ENCODE peak calls at places on chromosomes 3 and 15, in seven cellular contexts. I is endothelial cell, M is upper lobe of left lung, V is breast epithelium, Y is astrocyte of the spinal cord, G is natural killer cell, J is DND-41. E is an unnamed sample.

GRCh38 chr3:14415501-14415900 is 13.1 kb downstream of the SLC6A6 start:
- DNase-seq in G (no peak), V (no peak), J (no peak), I (no peak), M (no peak), Y (no peak), E (no peak)

GRCh38 chr15:61831505-61831921 is 228.7 kb downstream of the VPS13C start:
- DNase-seq in V (peak), I (no peak), Y (no peak), M (peak), G (no peak), J (no peak), E (no peak)

GRCh38 chr15:66655997-66656396 is 46.0 kb upstream of the SMAD6 start:
- DNase-seq in Y (no peak), V (no peak), M (no peak), J (no peak), I (no peak), G (no peak), E (no peak)

GRCh38 chr3:166582231-166582630 is 745.0 kb upstream of the BCHE start:
- DNase-seq in I (no peak), M (no peak), G (no peak), Y (peak), V (no peak), J (no peak), E (no peak)

GRCh38 chr3:54826255-54826691 is 101.6 kb downstream of the LRTM1 start:
- DNase-seq in Y (peak), I (no peak), V (no peak), M (no peak), G (no peak), J (no peak), E (no peak)

GRCh38 chr3:105277656-105278055 is 89.1 kb upstream of the ALCAM start:
- DNase-seq in G (no peak), J (no peak), V (no peak), M (no peak), Y (peak), I (no peak), E (no peak)

GRCh38 chr3:54999159-54999558 is 71.3 kb upstream of the LRTM1 start:
- DNase-seq in I (peak), V (no peak), G (no peak), J (no peak), M (no peak), Y (peak), E (no peak)

GRCh38 chr3:39982665-39983357 is 173.4 kb downstream of the MYRIP start:
- DNase-seq in Y (no peak), M (no peak), J (no peak), G (no peak), V (no peak), I (no peak), E (no peak)

GRCh38 chr15:38062679-38063078 is 128.2 kb downstream of the TMCO5A start:
- DNase-seq in Y (no peak), G (no peak), V (no peak), M (no peak), J (no peak), I (no peak), E (no peak)

GRCh38 chr15:40420071-40420713 is 14.6 kb downstream of the IVD start:
- DNase-seq in G (no peak), V (no peak), I (no peak), J (no peak), M (peak), Y (no peak), E (no peak)

GRCh38 chr15:57506422-57506821 is 85.3 kb upstream of the MYZAP start:
- DNase-seq in G (no peak), Y (no peak), J (no peak), V (no peak), M (no peak), I (no peak), E (no peak)

GRCh38 chr15:67176195-67176971 is 78.1 kb downstream of the AAGAB start:
- DNase-seq in G (no peak), M (no peak), I (no peak), Y (no peak), V (no peak), J (no peak), E (no peak)

GRCh38 chr15:79430901-79431635 is 1.1 kb upstream of the MINAR1 start:
- DNase-seq in G (no peak), I (no peak), V (no peak), Y (no peak), M (no peak), J (no peak), E (no peak)

GRCh38 chr3:37736632-37737031 is 125.0 kb upstream of the CTDSPL start:
- DNase-seq in V (no peak), M (no peak), Y (no peak), I (no peak), J (no peak), G (no peak), E (no peak)

GRCh38 chr15:87038404-87038803 is 958.7 kb downstream of the AGBL1 start:
- DNase-seq in M (no peak), V (no peak), Y (no peak), G (no peak), J (no peak), I (peak), E (no peak)

GRCh38 chr3:187777331-187778046 is 32.2 kb upstream of the BCL6 start:
- DNase-seq in Y (peak), I (no peak), G (peak), V (no peak), M (no peak), J (peak), E (peak)

GRCh38 chr3:126549861-126550487 is 8.8 kb downstream of the C3orf22 start:
- DNase-seq in G (peak), M (peak), I (peak), J (peak), V (no peak), Y (no peak), E (peak)
- TF ChIP-seq CTCF in G (no peak), M (no peak), I (no peak), J (no peak), V (no peak), Y (no peak), E (no peak)

GRCh38 chr3:4995500-4996053 is 16.3 kb downstream of the BHLHE40 start:
- DNase-seq in V (no peak), G (no peak), M (no peak), Y (peak), I (no peak), J (no peak), E (no peak)
- TF ChIP-seq CTCF in V (no peak), G (no peak), M (no peak), Y (no peak), I (no peak), J (no peak), E (no peak)

GRCh38 chr3:126085276-126085675 is 1.4 kb upstream of the SLC41A3 start:
- DNase-seq in M (no peak), J (no peak), V (no peak), I (no peak), G (no peak), Y (no peak), E (no peak)

GRCh38 chr3:126083138-126083445 is 832 bp downstream of the SLC41A3 start:
- DNase-seq in J (no peak), Y (no peak), G (no peak), V (no peak), M (no peak), I (no peak), E (no peak)

GRCh38 chr3:126083511-126083912 is 412 bp downstream of the SLC41A3 start:
- DNase-seq in V (peak), J (peak), I (peak), M (peak), Y (peak), G (peak), E (no peak)

GRCh38 chr3:126084667-126085180 is 800 bp upstream of the SLC41A3 start:
- DNase-seq in Y (no peak), V (no peak), I (no peak), J (no peak), M (no peak), G (no peak), E (no peak)

GRCh38 chr3:126083913-126084514 is at the start of gene SLC41A3:
- DNase-seq in I (peak), J (peak), V (peak), G (peak), Y (peak), M (peak), E (peak)
- TF ChIP-seq CTCF in I (no peak), J (peak), V (no peak), G (peak), Y (peak), M (peak), E (no peak)

GRCh38 chr15:77012868-77013267 is 17.9 kb downstream of the PSTPIP1 start:
- DNase-seq in G (peak), J (no peak), Y (no peak), M (no peak), V (no peak), I (no peak), E (no peak)

GRCh38 chr15:77012117-77012712 is 17.3 kb downstream of the PSTPIP1 start:
- DNase-seq in Y (no peak), J (no peak), I (no peak), M (no peak), V (no peak), G (no peak), E (no peak)

GRCh38 chr15:77014137-77015081 is 19.5 kb downstream of the PSTPIP1 start:
- DNase-seq in J (no peak), M (no peak), I (no peak), G (peak), Y (no peak), V (no peak), E (peak)

GRCh38 chr15:77015651-77016320 is 20.9 kb downstream of the PSTPIP1 start:
- DNase-seq in G (no peak), I (no peak), M (no peak), J (no peak), V (no peak), Y (no peak), E (no peak)

GRCh38 chr15:77013786-77014136 is 18.8 kb downstream of the PSTPIP1 start:
- DNase-seq in J (no peak), Y (no peak), M (no peak), I (no peak), V (no peak), G (peak), E (no peak)
- TF ChIP-seq CTCF in J (no peak), Y (no peak), M (no peak), I (no peak), V (no peak), G (no peak), E (no peak)

GRCh38 chr15:100918034-100918689 is 995 bp upstream of the LRRK1 start:
- DNase-seq in M (peak), V (peak), J (no peak), G (peak), I (peak), Y (peak), E (peak)

GRCh38 chr15:100918690-100919480 is at the start of gene LRRK1:
- DNase-seq in M (peak), V (no peak), Y (peak), I (peak), J (no peak), G (no peak), E (peak)

GRCh38 chr15:100911086-100911485 is 8.1 kb upstream of the LRRK1 start:
- DNase-seq in V (no peak), I (no peak), G (no peak), J (no peak), Y (no peak), M (no peak), E (no peak)

GRCh38 chr15:100913961-100914360 is 5.2 kb upstream of the LRRK1 start:
- DNase-seq in M (no peak), G (no peak), I (no peak), J (no peak), V (no peak), Y (no peak), E (no peak)

GRCh38 chr15:100914876-100915275 is 4.3 kb upstream of the LRRK1 start:
- DNase-seq in J (no peak), V (no peak), I (peak), Y (no peak), G (no peak), M (no peak), E (no peak)
- TF ChIP-seq CTCF in J (no peak), V (no peak), I (no peak), Y (peak), G (no peak), M (no peak), E (no peak)